ENCODE peak calls at places on chromosomes 1 and 21, in ten cellular contexts. N is endothelial cell, M is astrocyte of the spinal cord, Q is Peyer's patch, Y is Calu3, D is RWPE1, S is GM13977, O is AG04450, I is tibial artery, H is fibroblast of lung. P is an unnamed sample.

GRCh38 chr21:36964832-36965719 is 1.4 kb downstream of the HLCS start:
- DNase-seq in M (no peak), Q (no peak), Y (no peak), I (no peak), O (no peak), S (no peak), N (no peak), D (no peak), H (no peak), P (no peak)

GRCh38 chr1:11059990-11060948 is at the start of gene SRM:
- DNase-seq in D (peak; percentile 97), I (peak; percentile 91), M (peak; percentile 87), N (peak; percentile 93), Q (peak; percentile 95), O (peak; percentile 67), H (peak; percentile 86), S (peak; percentile 100), Y (peak; percentile 91), P (peak; percentile 81)

GRCh38 chr1:16418823-16419425 is 18.3 kb downstream of the SPATA21 start:
- DNase-seq in I (no peak), Q (no peak), N (no peak), H (no peak), M (no peak), S (no peak), Y (no peak), D (no peak), O (no peak), P (no peak)

GRCh38 chr1:147612366-147612765 is 58.0 kb downstream of the ACP6 start:
- DNase-seq in S (no peak), Q (no peak), M (no peak), H (no peak), O (no peak), Y (no peak), N (no peak), I (no peak), D (no peak), P (no peak)

GRCh38 chr1:220368352-220369265 is 96.4 kb upstream of the RAB3GAP2 start:
- DNase-seq in Q (no peak), I (no peak), M (no peak), H (peak; percentile 72), N (no peak), Y (peak; percentile 56), D (peak; percentile 36), S (peak; percentile 21), O (no peak), P (no peak)

GRCh38 chr1:34770891-34771508 is 10.0 kb upstream of the GJB3 start:
- DNase-seq in O (no peak), Y (no peak), S (no peak), N (no peak), Q (no peak), D (no peak), I (no peak), H (no peak), M (no peak), P (no peak)

GRCh38 chr1:117537291-117537920 is 68.4 kb upstream of the TENT5C start:
- DNase-seq in S (no peak), N (peak; percentile 25), I (no peak), D (peak; percentile 19), Q (peak; percentile 61), O (no peak), Y (peak; percentile 43), H (no peak), M (no peak), P (no peak)

GRCh38 chr1:183872406-183872805 is 67.5 kb downstream of the RGL1 start:
- DNase-seq in H (no peak), O (peak; percentile 36), S (no peak), N (no peak), D (no peak), Y (no peak), Q (no peak), M (no peak), I (no peak), P (no peak)

GRCh38 chr21:45935628-45936027 is 45.9 kb upstream of the COL6A1 start:
- DNase-seq in I (no peak), H (peak; percentile 62), Y (no peak), D (no peak), O (no peak), Q (no peak), S (no peak), M (peak; percentile 53), N (no peak), P (no peak)

GRCh38 chr1:207393610-207394009 is 60.5 kb upstream of the CR2 start:
- DNase-seq in D (peak; percentile 26), I (no peak), H (peak; percentile 92), N (no peak), M (peak; percentile 87), S (no peak), Q (no peak), O (peak; percentile 78), Y (peak; percentile 83), P (no peak)

GRCh38 chr1:61254629-61255323 is 172.4 kb downstream of the NFIA start:
- DNase-seq in I (no peak), H (no peak), Y (no peak), D (peak; percentile 34), S (no peak), Q (no peak), N (no peak), O (no peak), M (peak; percentile 76), P (peak; percentile 8)

GRCh38 chr1:225447649-225448048 is 19.8 kb upstream of the LBR start:
- DNase-seq in Y (no peak), O (no peak), D (no peak), Q (no peak), S (no peak), I (peak; percentile 59), H (peak; percentile 60), M (peak; percentile 53), N (no peak), P (no peak)

GRCh38 chr1:145997156-145998023 is 1.0 kb upstream of the TXNIP start:
- DNase-seq in O (no peak), D (no peak), S (peak; percentile 53), N (no peak), Q (peak; percentile 64), I (peak; percentile 66), Y (no peak), H (peak; percentile 38), M (no peak), P (no peak)

DNA sequence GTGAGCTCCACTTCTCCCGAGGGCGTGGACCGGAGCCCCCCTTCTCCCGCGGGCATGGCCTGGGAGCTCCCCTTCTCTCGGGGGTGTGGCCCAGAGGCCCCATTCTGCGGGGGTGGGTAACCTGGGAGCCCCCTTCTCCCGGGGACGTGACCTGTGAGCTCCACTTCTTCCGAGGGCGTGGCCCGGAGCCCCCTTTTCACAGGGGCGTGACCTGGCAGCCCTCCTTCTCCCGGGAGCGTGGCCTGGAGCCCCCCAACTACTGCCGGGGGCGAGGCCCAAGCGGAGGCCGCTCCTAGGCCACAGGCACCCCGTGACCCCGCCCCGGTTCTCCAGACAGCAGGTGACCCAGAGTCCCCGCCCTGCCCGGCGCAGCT is 309 bp downstream of the C1orf174 start:
- DNase-seq in S (no peak), N (peak; percentile 24), D (peak; percentile 38), I (no peak), M (no peak), Y (no peak), O (no peak), H (no peak), Q (no peak), P (no peak)
- TF ChIP-seq CTCF in S (no peak), N (no peak), D (no peak), I (no peak), M (no peak), Y (no peak), O (no peak), H (no peak), Q (no peak), P (no peak)

GRCh38 chr1:12185036-12185435 is 18.2 kb downstream of the TNFRSF1B start:
- DNase-seq in N (no peak), H (no peak), I (no peak), O (no peak), S (no peak), D (no peak), M (no peak), Y (no peak), Q (no peak), P (peak; percentile 66)

GRCh38 chr1:12183095-12183794 is 16.5 kb downstream of the TNFRSF1B start:
- DNase-seq in I (no peak), D (no peak), M (no peak), H (no peak), S (no peak), N (no peak), Q (no peak), Y (no peak), O (no peak), P (no peak)

GRCh38 chr1:12182410-12182946 is 15.7 kb downstream of the TNFRSF1B start:
- DNase-seq in H (no peak), I (no peak), M (no peak), D (no peak), N (no peak), Y (no peak), S (no peak), O (no peak), Q (no peak), P (no peak)

GRCh38 chr1:12185556-12186276 is 18.9 kb downstream of the TNFRSF1B start:
- DNase-seq in H (no peak), Y (no peak), D (no peak), S (no peak), O (no peak), M (no peak), N (no peak), I (no peak), Q (no peak), P (no peak)

GRCh38 chr1:12184008-12184681 is 17.4 kb downstream of the TNFRSF1B start:
- DNase-seq in N (peak; percentile 74), H (peak; percentile 65), S (no peak), Y (peak; percentile 21), Q (peak; percentile 62), O (peak; percentile 66), I (peak; percentile 91), M (peak; percentile 92), D (no peak), P (peak; percentile 88)
- TF ChIP-seq CTCF in N (no peak), H (peak; percentile 30), S (no peak), Y (no peak), Q (no peak), O (peak; percentile 44), I (no peak), M (peak; percentile 40), D (no peak), P (no peak)

GRCh38 chr1:151060241-151061011 is at the start of gene MLLT11:
- DNase-seq in O (no peak), I (no peak), S (peak; percentile 58), D (peak; percentile 62), H (peak; percentile 86), M (peak; percentile 87), Y (no peak), Q (peak; percentile 50), N (peak; percentile 45), P (no peak)
- TF ChIP-seq CTCF in O (no peak), I (no peak), S (no peak), D (no peak), H (no peak), M (no peak), Y (no peak), Q (no peak), N (no peak), P (no peak)

DNA sequence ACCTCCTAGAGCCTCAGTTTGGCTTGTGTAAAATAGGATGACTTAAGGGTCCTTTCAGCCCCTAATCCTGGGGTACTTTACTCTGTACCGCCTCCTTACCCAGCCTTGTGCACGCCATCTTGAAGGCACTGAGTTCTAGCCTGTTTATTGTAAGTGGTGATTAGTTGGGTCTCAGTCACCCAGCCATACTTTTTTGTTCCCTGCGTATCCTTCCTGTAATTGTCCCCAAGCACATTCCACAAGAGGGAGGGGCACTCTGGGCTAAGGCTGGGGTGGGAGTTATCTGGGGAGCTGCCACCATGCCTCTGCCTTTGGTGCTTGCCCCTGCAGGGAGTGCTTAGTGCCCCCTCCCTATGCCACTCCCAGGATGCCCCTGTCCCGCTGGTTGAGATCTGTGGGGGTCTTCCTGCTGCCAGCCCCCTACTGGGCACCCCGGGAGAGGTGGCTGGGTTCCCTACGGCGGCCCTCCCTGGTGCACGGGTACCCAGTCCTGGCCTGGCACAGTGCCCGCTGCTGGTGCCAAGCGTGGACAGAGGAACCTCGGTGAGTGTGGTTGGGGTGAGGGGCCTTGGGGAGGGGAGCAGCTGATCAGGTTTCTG is 856 bp downstream of the FDPS start:
- DNase-seq in Y (peak; percentile 74), M (peak; percentile 3), S (no peak), I (no peak), N (peak; percentile 41), O (no peak), D (no peak), Q (peak; percentile 67), H (no peak), P (no peak)
- TF ChIP-seq CTCF in Y (no peak), M (no peak), S (no peak), I (no peak), N (peak; percentile 12), O (no peak), D (no peak), Q (no peak), H (no peak), P (no peak)